ENCODE peak calls at places on chromosomes 12 and 14, in eight cellular contexts. D, S, F, V, I, M, Z and A are unnamed samples.

GRCh38 chr12:119940881-119941280 is 48.2 kb upstream of the BICDL1 start:
- DNase-seq in F (no peak), I (no peak), S (no peak), Z (no peak), D (peak), V (no peak), M (no peak), A (no peak)

GRCh38 chr14:24094839-24095195 is 706 bp downstream of the PCK2 start:
- DNase-seq in V (no peak), M (no peak), D (no peak), I (no peak), Z (no peak), F (no peak), S (no peak), A (no peak)

GRCh38 chr12:120799417-120800045 is 73.9 kb downstream of the ACADS start:
- DNase-seq in M (no peak), D (no peak), I (no peak), F (no peak), S (no peak), Z (peak), V (no peak), A (no peak)

GRCh38 chr14:100025111-100025510 is 40.1 kb upstream of the EVL start:
- DNase-seq in F (peak), M (no peak), D (no peak), Z (peak), S (peak), V (no peak), I (no peak), A (peak)

GRCh38 chr14:29710015-29710414 is 217.6 kb downstream of the PRKD1 start:
- DNase-seq in V (no peak), M (no peak), I (no peak), F (no peak), D (no peak), S (no peak), Z (peak), A (no peak)

GRCh38 chr12:31578632-31579031 is 12.3 kb downstream of the DENND5B start:
- DNase-seq in F (no peak), I (no peak), M (no peak), V (no peak), D (peak), S (no peak), Z (no peak), A (no peak)

GRCh38 chr14:47691829-47692228 is 16.4 kb upstream of the MDGA2 start:
- DNase-seq in V (no peak), M (no peak), D (no peak), I (no peak), F (no peak), S (no peak), Z (no peak), A (no peak)

GRCh38 chr12:110301065-110301806 is 20.2 kb downstream of the ATP2A2 start:
- DNase-seq in Z (no peak), V (no peak), I (no peak), M (no peak), S (no peak), F (no peak), D (no peak), A (no peak)

GRCh38 chr12:57881035-57881973 is 34.8 kb upstream of the CTDSP2 start:
- DNase-seq in F (no peak), D (peak), V (no peak), M (no peak), I (no peak), Z (peak), S (no peak), A (no peak)

DNA sequence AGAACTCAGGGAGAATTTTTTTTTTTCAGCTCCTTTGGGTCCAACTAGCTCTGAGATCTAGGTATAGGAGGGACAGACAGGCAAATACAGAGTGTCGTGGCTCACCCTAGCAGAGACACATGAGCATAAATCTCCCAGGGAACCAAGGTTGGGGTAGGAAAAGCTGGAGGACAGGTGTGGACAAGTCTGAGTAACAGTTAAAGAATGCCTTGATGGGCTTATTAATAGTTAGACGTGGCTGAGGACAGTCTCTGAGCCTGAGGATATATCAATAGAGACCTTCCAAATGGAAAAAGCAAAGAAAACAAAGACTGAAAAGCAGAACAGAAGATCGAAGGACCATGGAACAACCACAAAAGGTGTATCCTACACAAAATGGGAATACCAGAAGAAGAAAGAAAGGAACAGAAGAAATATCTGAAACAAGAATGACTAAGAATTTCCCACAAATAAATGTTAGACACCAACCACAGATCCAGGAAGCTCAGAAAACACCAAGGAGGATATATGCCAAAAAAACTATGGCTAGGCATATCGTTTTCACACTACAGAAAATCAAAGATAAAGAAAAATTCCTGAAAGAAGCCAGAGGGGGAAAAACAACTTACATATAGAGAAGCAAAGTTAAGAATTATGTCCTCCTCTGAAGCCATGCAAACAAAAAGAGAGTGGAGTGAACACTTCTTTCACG is 80.9 kb downstream of the PTPRB start:
- DNase-seq in D (no peak), S (no peak), I (no peak), M (no peak), Z (no peak), V (no peak), F (no peak), A (no peak)
- H3K4me3 ChIP-seq in D (no peak), S (no peak), I (no peak), M (no peak), Z (no peak), V (no peak), F (no peak), A (no peak)

GRCh38 chr14:36268957-36269734 is 51.3 kb downstream of the MBIP start:
- DNase-seq in M (no peak), D (no peak), S (no peak), Z (no peak), V (no peak), I (no peak), F (no peak), A (no peak)

GRCh38 chr14:36275741-36276140 is 44.7 kb downstream of the MBIP start:
- DNase-seq in M (no peak), Z (no peak), V (no peak), S (no peak), D (no peak), F (no peak), I (no peak), A (peak)

GRCh38 chr14:36270191-36270590 is 50.2 kb downstream of the MBIP start:
- DNase-seq in I (no peak), Z (no peak), V (no peak), F (no peak), M (no peak), S (no peak), D (no peak), A (no peak)

GRCh38 chr14:36271222-36271621 is 49.2 kb downstream of the MBIP start:
- DNase-seq in F (no peak), D (no peak), V (no peak), M (no peak), Z (no peak), I (no peak), S (no peak), A (no peak)

DNA sequence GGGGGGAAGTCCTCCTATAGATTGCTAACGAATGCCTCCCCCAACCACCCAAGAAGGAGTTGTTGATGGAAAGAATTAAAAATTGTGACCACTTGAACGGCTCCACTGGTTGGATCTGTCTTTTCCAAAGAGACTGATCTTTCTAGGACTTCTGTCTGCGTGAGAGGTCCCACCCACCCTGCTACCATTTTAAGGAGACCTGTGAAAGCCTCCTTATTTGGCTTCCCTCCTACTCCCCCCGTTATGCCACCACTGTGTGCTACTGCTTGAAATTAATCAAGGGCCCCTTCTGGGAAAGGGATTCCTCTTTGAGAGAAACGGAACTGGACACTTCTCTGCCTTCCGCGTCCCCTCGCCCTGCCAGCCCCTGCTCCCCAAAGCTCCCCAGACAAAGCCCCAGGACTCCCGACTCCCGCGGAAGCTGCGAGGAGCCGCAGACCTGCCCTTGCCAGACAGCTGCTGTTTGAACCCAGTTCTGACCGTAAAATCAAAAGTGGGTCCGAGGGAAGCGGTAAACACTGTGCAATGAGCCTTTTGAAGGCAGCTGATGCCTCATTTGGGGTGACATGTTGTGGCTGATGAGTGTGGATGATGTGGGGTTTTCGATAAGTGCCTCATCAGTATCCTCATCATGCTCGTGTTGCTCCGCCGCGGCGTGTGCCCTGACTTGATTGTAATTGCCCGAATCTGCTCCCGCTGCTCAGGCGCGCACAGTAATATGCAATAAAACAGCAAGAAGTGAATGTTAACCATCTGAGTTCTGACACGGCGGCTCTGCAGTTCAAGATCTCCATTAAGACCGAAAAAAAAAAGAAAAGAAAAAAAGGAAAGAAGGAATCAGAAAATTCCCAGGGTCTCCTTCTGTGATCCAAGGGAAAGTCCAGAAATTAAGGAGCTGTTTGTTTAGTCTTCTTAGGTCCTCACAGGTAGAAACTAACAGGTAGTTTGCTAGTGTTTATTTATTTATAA is 48.2 kb downstream of the MBIP start:
- DNase-seq in M (no peak), F (no peak), S (no peak), D (peak), I (no peak), Z (peak), V (no peak), A (no peak)
- H3K4me3 ChIP-seq in M (peak), F (no peak), S (no peak), D (peak), I (peak), Z (no peak), V (peak), A (no peak)

GRCh38 chr12:4118601-4119156 is 154.9 kb upstream of the CCND2 start:
- DNase-seq in Z (no peak), M (peak), I (peak), V (no peak), S (no peak), F (no peak), D (no peak), A (no peak)

GRCh38 chr12:4117386-4118016 is 156.1 kb upstream of the CCND2 start:
- DNase-seq in D (no peak), V (no peak), Z (peak), I (peak), F (no peak), M (no peak), S (peak), A (no peak)

GRCh38 chr12:4119157-4119761 is 154.3 kb upstream of the CCND2 start:
- DNase-seq in D (no peak), M (no peak), F (no peak), S (peak), Z (peak), I (peak), V (no peak), A (no peak)

GRCh38 chr12:4116251-4117111 is 157.1 kb upstream of the CCND2 start:
- DNase-seq in M (no peak), I (no peak), V (no peak), S (peak), F (no peak), Z (peak), D (peak), A (no peak)

GRCh38 chr12:4118017-4118510 is 155.5 kb upstream of the CCND2 start:
- DNase-seq in V (no peak), Z (peak), S (peak), F (no peak), M (peak), I (peak), D (peak), A (no peak)
- H3K4me3 ChIP-seq in V (no peak), Z (no peak), S (peak), F (no peak), M (no peak), I (no peak), D (no peak), A (no peak)

GRCh38 chr12:116693259-116694227 is 44.3 kb downstream of the SPRING1 start:
- DNase-seq in Z (peak), S (no peak), I (no peak), V (no peak), M (no peak), D (no peak), F (no peak), A (no peak)

GRCh38 chr12:116691636-116692035 is 46.2 kb downstream of the SPRING1 start:
- DNase-seq in I (no peak), F (no peak), D (no peak), Z (no peak), M (no peak), S (no peak), V (no peak), A (no peak)

GRCh38 chr12:116694653-116695463 is 43.0 kb downstream of the SPRING1 start:
- DNase-seq in S (no peak), I (no peak), M (no peak), D (no peak), V (no peak), F (no peak), Z (no peak), A (no peak)

GRCh38 chr12:116691205-116691604 is 46.7 kb downstream of the SPRING1 start:
- DNase-seq in I (no peak), F (no peak), M (no peak), V (no peak), Z (no peak), S (no peak), D (no peak), A (no peak)

GRCh38 chr12:116692605-116693004 is 45.3 kb downstream of the SPRING1 start:
- DNase-seq in I (no peak), Z (no peak), V (no peak), F (no peak), M (no peak), S (no peak), D (no peak), A (no peak)
- H3K4me3 ChIP-seq in I (no peak), Z (no peak), V (no peak), F (no peak), M (no peak), S (no peak), D (no peak), A (no peak)

DNA sequence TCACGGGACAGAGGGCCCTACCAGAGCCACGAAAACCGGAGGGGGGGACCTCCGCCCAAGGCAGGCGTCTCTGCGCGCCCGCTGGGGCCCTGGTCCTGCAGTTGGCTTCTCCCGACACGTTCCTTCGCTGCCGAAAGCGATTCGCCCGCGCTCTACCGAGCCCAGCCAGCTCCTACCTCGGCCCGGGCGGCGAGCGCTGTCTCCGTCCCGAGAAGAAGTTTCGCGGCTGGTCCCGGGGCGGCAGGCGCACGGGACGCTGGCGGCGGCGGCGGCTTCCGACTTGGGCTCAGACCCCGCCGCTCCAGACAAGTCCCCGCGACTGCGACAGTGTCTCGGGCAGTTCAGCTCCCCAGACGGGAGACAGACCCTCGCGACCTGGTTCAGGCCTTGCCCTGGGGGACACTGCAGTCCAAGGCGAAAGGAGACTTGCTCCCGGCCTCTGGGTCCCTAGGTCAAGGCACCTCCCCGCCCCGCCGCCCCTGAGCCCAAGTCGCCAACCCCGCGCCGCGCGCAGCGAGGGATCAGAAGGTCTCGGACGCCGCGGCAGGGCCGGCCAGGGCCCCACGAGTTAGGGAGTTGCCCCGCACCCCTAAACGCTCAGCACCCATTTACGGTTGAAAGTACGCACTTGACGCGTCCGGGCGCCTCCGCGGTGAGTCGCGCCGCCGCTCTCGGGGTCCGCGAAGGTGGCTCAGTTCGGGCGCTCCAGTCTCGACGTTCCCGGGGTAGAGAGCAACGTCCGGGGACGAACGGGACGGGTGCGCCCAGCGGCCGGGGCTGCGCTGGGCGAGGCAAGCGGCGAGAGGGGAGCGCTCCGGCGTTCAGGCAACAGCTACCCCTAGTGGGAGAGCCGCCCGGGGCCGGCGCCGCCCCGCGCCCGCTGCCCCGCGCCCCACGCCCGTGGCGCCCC is 1.4 kb upstream of the DIO3 start:
- DNase-seq in M (no peak), V (no peak), Z (no peak), F (no peak), S (no peak), I (no peak), D (peak), A (no peak)
- H3K4me3 ChIP-seq in M (peak), V (peak), Z (no peak), F (peak), S (no peak), I (peak), D (no peak), A (no peak)

GRCh38 chr12:26740991-26741390 is 92.0 kb downstream of the ITPR2 start:
- DNase-seq in V (no peak), D (no peak), I (no peak), M (no peak), F (no peak), S (no peak), Z (no peak), A (no peak)
- H3K4me3 ChIP-seq in V (no peak), D (no peak), I (no peak), M (no peak), F (no peak), S (no peak), Z (no peak), A (no peak)

GRCh38 chr14:77219591-77219990 is 38.0 kb downstream of the TMEM63C start:
- DNase-seq in D (no peak), Z (no peak), I (no peak), V (no peak), S (no peak), M (no peak), F (no peak), A (no peak)
- H3K4me3 ChIP-seq in D (no peak), Z (no peak), I (no peak), V (no peak), S (no peak), M (no peak), F (no peak), A (no peak)

DNA sequence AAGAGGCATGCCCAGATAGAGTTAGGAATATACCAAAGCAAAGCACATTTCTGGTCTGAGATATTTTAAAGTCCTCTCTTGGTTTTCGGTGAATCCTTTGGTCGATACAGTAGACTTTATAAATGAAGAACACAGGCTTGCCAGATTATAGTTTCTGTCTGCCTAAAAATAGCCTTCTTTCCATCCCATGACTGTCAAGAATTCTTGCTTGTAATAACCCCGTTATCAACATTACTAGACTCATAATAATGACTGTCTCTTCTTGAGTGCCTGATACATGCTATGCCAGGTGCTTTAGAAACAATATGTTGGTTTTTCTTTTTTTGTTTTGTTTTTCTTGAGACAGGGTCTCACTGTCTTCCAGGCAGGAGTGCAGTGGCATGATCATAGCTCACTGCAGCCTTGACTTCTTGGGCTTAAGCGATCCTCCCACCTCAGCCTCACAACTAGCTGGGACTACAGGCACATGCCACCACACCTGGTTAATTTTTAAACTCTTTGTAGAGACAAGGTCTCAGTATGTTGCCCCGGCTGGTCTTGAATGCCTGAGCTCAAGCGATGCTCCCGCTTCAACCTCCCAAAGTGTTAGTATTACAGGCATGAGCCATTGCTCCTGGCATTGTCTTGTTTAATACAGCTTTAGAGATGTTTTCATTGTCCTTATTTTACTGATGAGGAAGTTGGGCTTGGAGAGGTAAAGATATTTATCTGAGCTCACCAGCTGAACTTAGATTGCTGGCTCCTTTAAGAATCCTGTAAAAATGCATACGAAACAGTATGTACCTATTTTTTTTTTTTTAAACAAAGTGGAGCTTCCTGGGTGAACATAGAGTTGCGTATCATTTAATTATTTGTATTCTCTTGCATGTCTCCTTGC is 30.4 kb downstream of the CHST11 start:
- DNase-seq in F (no peak), Z (no peak), I (no peak), V (no peak), D (no peak), S (no peak), M (no peak), A (no peak)
- H3K4me3 ChIP-seq in F (no peak), Z (no peak), I (no peak), V (no peak), D (no peak), S (no peak), M (no peak), A (no peak)